ENCODE peak calls at places on chromosomes 1 and 21, in four cellular contexts. H is HCT116, E is H1, Q is K562. A is an unnamed sample.

GRCh38 chr1:214417545-214418210 is 133.7 kb downstream of the PTPN14 start:
- DNase-seq in H (no peak), E (no peak), Q (no peak), A (no peak)

GRCh38 chr1:5667513-5668325 is 324.5 kb downstream of the NPHP4 start:
- DNase-seq in H (no peak), E (no peak), Q (no peak), A (no peak)

GRCh38 chr1:18452550-18452949 is 28.2 kb upstream of the KLHDC7A start:
- DNase-seq in H (peak), E (no peak), Q (peak), A (peak)

GRCh38 chr1:93180723-93181613 is at the start of gene CCDC18:
- DNase-seq in H (peak), E (no peak), Q (peak), A (peak)

GRCh38 chr1:31735571-31735970 is 28.6 kb downstream of the ADGRB2 start:
- DNase-seq in H (no peak), E (no peak), Q (no peak), A (no peak)

GRCh38 chr1:209537336-209538114 is 46.0 kb upstream of the CAMK1G start:
- DNase-seq in H (no peak), E (no peak), Q (no peak), A (no peak)

GRCh38 chr1:6392880-6393399 is 627 bp downstream of the ACOT7 start:
- DNase-seq in H (no peak), E (no peak), Q (peak), A (no peak)

GRCh38 chr1:116110507-116111195 is 548 bp upstream of the MAB21L3 start:
- DNase-seq in H (no peak), E (no peak), Q (no peak), A (peak)

GRCh38 chr21:20486303-20486702 is 511.9 kb upstream of the NCAM2 start:
- DNase-seq in H (no peak), E (no peak), Q (no peak), A (no peak)

GRCh38 chr1:206467915-206468314 is 2.4 kb upstream of the IKBKE start:
- DNase-seq in H (no peak), E (no peak), Q (no peak), A (no peak)

GRCh38 chr1:176216031-176216430 is 8.9 kb upstream of the COP1 start:
- DNase-seq in H (no peak), E (no peak), Q (no peak), A (no peak)

GRCh38 chr1:202214089-202214843 is 20.7 kb downstream of the LGR6 start:
- DNase-seq in H (no peak), E (peak), Q (no peak), A (no peak)

GRCh38 chr21:42537106-42537742 is 23.6 kb downstream of the SLC37A1 start:
- DNase-seq in H (no peak), E (no peak), Q (no peak), A (no peak)

GRCh38 chr21:14734191-14734590 is 188.1 kb upstream of the SAMSN1 start:
- DNase-seq in H (no peak), E (no peak), Q (no peak), A (no peak)

GRCh38 chr1:224264321-224264720 is 65.7 kb downstream of the NVL start:
- DNase-seq in H (no peak), E (no peak), Q (no peak), A (no peak)

GRCh38 chr1:178682429-178682828 is 42.6 kb upstream of the RALGPS2 start:
- DNase-seq in H (no peak), E (no peak), Q (no peak), A (no peak)

GRCh38 chr1:155125511-155125945 is 2.1 kb upstream of the EFNA1 start:
- DNase-seq in H (no peak), E (peak), Q (no peak), A (no peak)

GRCh38 chr1:16151200-16151708 is 4.6 kb downstream of the EPHA2 start:
- DNase-seq in H (no peak), E (no peak), Q (peak), A (no peak)

GRCh38 chr1:16153999-16154673 is 1.7 kb downstream of the EPHA2 start:
- DNase-seq in H (no peak), E (no peak), Q (no peak), A (no peak)

GRCh38 chr1:16153110-16153998 is 2.5 kb downstream of the EPHA2 start:
- DNase-seq in H (no peak), E (no peak), Q (no peak), A (no peak)

GRCh38 chr1:16151985-16152384 is 3.9 kb downstream of the EPHA2 start:
- DNase-seq in H (no peak), E (no peak), Q (no peak), A (no peak)

DNA sequence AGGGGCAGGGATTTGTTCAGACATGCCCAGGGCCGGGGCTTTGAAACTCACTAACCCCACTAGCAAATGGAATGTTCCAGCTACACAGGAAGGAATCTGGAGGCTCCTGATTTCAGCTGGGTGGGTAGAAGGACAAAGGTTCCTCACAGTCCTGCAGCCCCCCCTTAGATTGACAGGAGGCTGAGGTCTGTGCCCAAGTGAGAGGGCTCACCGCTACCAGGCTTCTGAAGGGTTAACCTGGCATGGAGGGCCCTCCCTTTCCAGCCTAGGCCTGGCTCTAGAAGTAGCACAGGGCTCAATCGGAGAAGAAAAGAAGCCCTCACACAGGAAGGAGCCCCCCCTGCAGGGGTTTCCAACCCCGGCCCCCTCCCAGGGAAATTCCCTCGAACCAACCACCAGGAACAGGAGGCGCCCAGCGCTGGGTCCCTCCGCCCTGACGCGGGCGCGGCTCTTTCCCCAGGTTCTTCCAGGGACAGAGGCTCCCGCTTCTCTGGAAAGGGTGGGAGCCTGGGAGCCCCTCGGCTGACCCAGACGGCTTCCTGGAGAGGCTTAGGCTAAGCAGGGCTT is 3.3 kb downstream of the EPHA2 start:
- DNase-seq in H (no peak), E (no peak), Q (no peak), A (no peak)
- TF ChIP-seq SRF in H (no peak), E (no peak), Q (no peak), A (no peak)

GRCh38 chr1:173201968-173202367 is 5.2 kb downstream of the TNFSF4 start:
- DNase-seq in H (no peak), E (no peak), Q (no peak), A (no peak)
- TF ChIP-seq SRF in H (no peak), E (no peak), Q (no peak), A (no peak)

GRCh38 chr21:44709426-44710293 is 1.7 kb downstream of the TSPEAR start:
- DNase-seq in H (no peak), E (peak), Q (no peak), A (no peak)
- TF ChIP-seq SRF in H (no peak), E (no peak), Q (no peak), A (no peak)

GRCh38 chr1:107997846-107998245 is 32.9 kb upstream of the VAV3 start:
- DNase-seq in H (no peak), E (no peak), Q (no peak), A (no peak)

DNA sequence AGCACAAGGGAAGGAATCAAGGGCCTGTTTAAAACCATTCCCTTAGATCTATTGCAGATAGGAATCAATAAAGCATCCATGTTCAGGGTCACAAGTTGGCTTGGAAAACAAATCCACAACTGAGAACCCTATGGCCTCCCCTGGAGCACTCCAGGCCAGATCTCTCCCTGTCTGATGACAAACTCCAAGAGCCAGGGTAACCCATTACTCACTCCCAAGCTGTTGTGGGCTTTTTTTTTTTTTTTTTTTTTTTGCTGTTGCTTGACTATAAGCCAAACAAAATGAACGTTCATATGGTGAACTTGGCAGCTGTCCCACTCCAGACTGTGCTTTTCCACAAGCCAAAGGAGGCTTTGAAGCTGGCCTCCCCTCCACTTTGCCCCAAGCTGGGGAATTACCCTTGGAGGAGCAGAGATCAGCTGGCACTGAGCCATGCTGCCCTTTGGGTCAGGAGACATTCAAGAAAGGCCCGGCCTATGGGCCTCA is 35.7 kb upstream of the VAV3 start:
- DNase-seq in H (no peak), E (no peak), Q (no peak), A (no peak)
- TF ChIP-seq SRF in H (no peak), E (no peak), Q (no peak), A (no peak)

GRCh38 chr21:16082038-16082816 is 352.4 kb downstream of the USP25 start:
- DNase-seq in H (no peak), E (no peak), Q (no peak), A (no peak)
- TF ChIP-seq SRF in H (no peak), E (no peak), Q (no peak), A (no peak)

A was measured in GM12878.